ENCODE peak calls at places on chromosomes 4 and X, in eight cellular contexts. Z is neural crest cell, L is BJ, H is pancreas, X is ovary, Y is GM23338, P is GM20000, T is mucosa of descending colon. V is an unnamed sample.

GRCh38 chr4:80184791-80185756 is 12.2 kb upstream of the PRDM8 start:
- DNase-seq in H (no peak), P (peak), X (peak), Y (peak), Z (no peak), L (no peak), T (no peak), V (no peak)

GRCh38 chr4:118354913-118355312 is 2.1 kb upstream of the PRSS12 start:
- DNase-seq in Z (no peak), P (no peak), L (no peak), H (no peak), X (no peak), T (no peak), Y (no peak), V (no peak)

GRCh38 chr4:72846280-72847111 is 223.0 kb downstream of the COX18 start:
- DNase-seq in Y (peak), P (no peak), Z (peak), X (no peak), H (no peak), L (no peak), T (no peak), V (no peak)

GRCh38 chrX:154600962-154601374 is 16.0 kb downstream of the CTAG1A start:
- DNase-seq in T (no peak), Z (no peak), H (no peak), P (no peak), L (no peak), Y (no peak), X (no peak), V (no peak)

GRCh38 chr4:27711041-27711440 is 850.4 kb downstream of the STIM2 start:
- DNase-seq in T (no peak), Z (no peak), P (no peak), L (no peak), Y (no peak), X (no peak), H (no peak), V (no peak)

GRCh38 chr4:133162941-133163340 is 13.8 kb downstream of the PCDH10 start:
- DNase-seq in T (no peak), P (no peak), Z (no peak), L (no peak), X (no peak), H (no peak), Y (peak), V (no peak)

GRCh38 chr4:114005569-114006442 is 26.4 kb upstream of the ARSJ start:
- DNase-seq in L (no peak), T (no peak), Y (peak), Z (no peak), H (no peak), P (no peak), X (no peak), V (no peak)

GRCh38 chrX:154719132-154719675 is 31.7 kb downstream of the GAB3 start:
- DNase-seq in L (no peak), Z (no peak), H (no peak), Y (no peak), P (no peak), X (no peak), T (no peak), V (peak)

GRCh38 chr4:158895797-158896442 is 127.1 kb downstream of the FNIP2 start:
- DNase-seq in T (peak), L (no peak), Y (peak), Z (no peak), H (no peak), P (no peak), X (no peak), V (no peak)

GRCh38 chr4:68132342-68132741 is 2.7 kb upstream of the TMPRSS11F start:
- DNase-seq in H (no peak), P (no peak), Z (no peak), Y (peak), T (no peak), L (no peak), X (no peak), V (no peak)

GRCh38 chr4:7773401-7774187 is 166.1 kb downstream of the AFAP1 start:
- DNase-seq in L (no peak), X (no peak), Z (no peak), Y (no peak), H (no peak), P (no peak), T (peak), V (no peak)

GRCh38 chrX:40012800-40013682 is 84.7 kb downstream of the BCOR start:
- DNase-seq in T (peak), H (peak), P (peak), Y (peak), L (no peak), X (peak), Z (no peak), V (peak)

GRCh38 chrX:40389555-40389954 is 191.2 kb upstream of the ATP6AP2 start:
- DNase-seq in H (no peak), Y (no peak), T (no peak), X (no peak), L (no peak), P (no peak), Z (no peak), V (no peak)

GRCh38 chr4:7196283-7196651 is 3.9 kb downstream of the SORCS2 start:
- DNase-seq in P (no peak), H (no peak), Y (no peak), Z (no peak), L (no peak), X (no peak), T (no peak), V (no peak)

GRCh38 chr4:57190651-57191481 is 80.7 kb upstream of the IGFBP7 start:
- DNase-seq in Z (peak), L (no peak), T (peak), P (peak), H (peak), Y (peak), X (no peak), V (peak)

GRCh38 chr4:107991945-107992625 is 2.4 kb downstream of the HADH start:
- DNase-seq in X (no peak), P (peak), Y (no peak), L (no peak), H (no peak), T (no peak), Z (no peak), V (no peak)

GRCh38 chrX:15146515-15146914 is 123.4 kb downstream of the ASB9 start:
- DNase-seq in T (peak), Z (peak), X (no peak), H (no peak), Y (peak), L (no peak), P (no peak), V (peak)
- TF ChIP-seq CTCF in T (no peak), Z (peak), X (no peak), H (peak), Y (peak), L (peak), P (no peak), V (peak)

GRCh38 chr4:61590881-61591280 is 390.8 kb downstream of the ADGRL3 start:
- DNase-seq in Z (no peak), P (no peak), H (no peak), T (no peak), L (no peak), Y (peak), X (no peak), V (no peak)
- TF ChIP-seq CTCF in Z (peak), P (no peak), H (no peak), T (no peak), L (no peak), Y (peak), X (no peak), V (no peak)

GRCh38 chr4:2451036-2451520 is 17.8 kb upstream of the RNF4 start:
- DNase-seq in P (no peak), X (no peak), Y (no peak), L (no peak), Z (no peak), T (no peak), H (no peak), V (no peak)

GRCh38 chr4:2449051-2449450 is 19.9 kb upstream of the RNF4 start:
- DNase-seq in T (no peak), L (no peak), X (no peak), Z (no peak), Y (no peak), H (no peak), P (no peak), V (no peak)

GRCh38 chr4:2449511-2450392 is 19.2 kb upstream of the RNF4 start:
- DNase-seq in Z (no peak), T (no peak), L (no peak), P (no peak), H (no peak), X (no peak), Y (no peak), V (no peak)

GRCh38 chr4:2450394-2451035 is 18.4 kb upstream of the RNF4 start:
- DNase-seq in T (no peak), L (no peak), P (no peak), Y (no peak), H (no peak), X (no peak), Z (no peak), V (no peak)

DNA sequence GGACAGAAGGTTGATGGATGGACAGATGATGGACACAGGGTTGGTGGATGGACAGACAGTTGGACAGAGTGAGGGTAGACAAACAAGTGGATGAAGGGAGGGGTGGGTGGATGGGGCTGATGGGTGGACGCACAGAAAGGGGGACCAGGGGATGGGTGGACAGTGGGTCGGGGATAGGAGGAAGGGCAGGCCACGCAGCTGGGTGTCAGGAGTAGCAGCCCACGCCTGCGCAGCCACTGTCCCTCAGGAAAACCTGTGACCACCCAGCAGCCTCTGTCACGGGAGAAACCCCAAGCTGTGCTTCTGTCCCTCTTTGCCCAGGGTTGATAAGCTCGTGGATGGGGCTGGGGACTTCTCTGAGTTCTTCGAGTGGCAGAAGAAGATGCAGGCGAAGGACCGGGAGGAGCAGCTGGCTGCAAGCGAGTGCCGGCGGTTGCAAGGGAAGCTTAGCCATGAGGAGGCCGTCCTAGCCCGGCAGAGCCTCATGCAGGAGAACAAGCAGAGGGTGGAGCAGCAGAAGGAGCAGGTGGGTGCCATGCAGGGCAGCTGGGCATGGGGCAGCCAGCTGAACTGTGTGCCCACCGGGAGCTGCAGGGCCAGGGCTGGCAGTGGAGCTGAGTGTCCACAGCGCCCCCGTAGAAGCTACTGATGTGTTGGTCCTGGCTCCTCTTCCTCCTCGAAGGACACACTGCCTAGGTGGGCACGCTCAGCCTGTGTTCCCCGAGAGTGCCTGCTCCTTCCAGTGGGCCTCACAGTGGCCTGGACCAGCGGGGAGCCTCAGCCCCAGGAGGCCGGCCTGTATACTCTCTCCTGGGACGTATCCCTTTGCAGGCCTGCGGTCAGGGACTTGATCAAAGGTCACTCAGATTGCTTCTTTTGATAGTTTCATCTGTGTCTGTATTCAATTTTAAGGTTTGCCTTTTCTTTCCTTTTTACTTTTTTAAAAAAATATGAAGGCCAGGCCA is 16.8 kb upstream of the RNF4 start:
- DNase-seq in P (no peak), L (no peak), X (no peak), Z (no peak), Y (no peak), H (no peak), T (no peak), V (no peak)
- TF ChIP-seq CTCF in P (no peak), L (no peak), X (no peak), Z (no peak), Y (no peak), H (no peak), T (no peak), V (no peak)

GRCh38 chr4:112982677-112983076 is 66.8 kb upstream of the ANK2 start:
- DNase-seq in Z (no peak), P (no peak), X (no peak), Y (no peak), T (no peak), H (no peak), L (no peak), V (no peak)
- TF ChIP-seq CTCF in Z (peak), P (no peak), X (no peak), Y (no peak), T (no peak), H (no peak), L (peak), V (no peak)

GRCh38 chr4:102036619-102037376 is 246.3 kb downstream of the BANK1 start:
- DNase-seq in L (peak), H (no peak), T (no peak), Z (no peak), X (no peak), Y (no peak), P (no peak), V (no peak)
- TF ChIP-seq CTCF in L (no peak), H (no peak), T (no peak), Z (no peak), X (no peak), Y (no peak), P (no peak), V (no peak)

DNA sequence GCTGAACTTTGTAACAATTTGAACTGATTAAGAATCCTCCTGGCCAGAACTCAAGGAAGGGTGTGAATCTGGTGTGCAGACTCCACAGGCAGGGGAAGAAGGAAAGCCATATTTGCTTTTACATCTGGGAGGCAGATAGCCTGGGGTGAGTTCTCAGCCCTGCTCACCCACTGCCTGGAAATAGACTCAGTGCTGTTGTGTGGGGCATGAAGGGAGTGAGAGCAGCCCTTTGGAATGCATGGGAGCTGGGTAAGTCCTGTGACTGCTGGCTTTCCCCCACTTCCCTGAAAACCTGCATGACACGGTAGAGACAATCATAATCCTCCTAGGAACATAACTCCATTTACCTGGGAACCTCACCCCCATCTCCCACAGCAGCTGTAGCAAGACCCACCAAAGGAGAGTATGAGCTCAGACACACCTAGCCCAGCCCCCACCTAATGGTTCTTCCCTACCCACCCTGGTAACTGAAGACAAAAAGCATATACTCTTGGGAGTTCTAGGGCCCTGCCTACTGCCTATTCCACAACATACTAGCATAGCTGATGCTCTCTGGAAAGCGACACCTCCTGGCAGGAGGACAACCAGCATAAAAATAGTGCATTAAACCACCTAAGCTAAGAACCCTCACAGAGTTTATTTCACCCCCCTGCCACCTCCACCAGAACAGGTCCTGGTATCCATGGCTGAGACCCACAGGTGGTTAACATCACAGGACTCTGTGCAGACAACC is 59.3 kb upstream of the UBQLN2 start:
- DNase-seq in Z (no peak), T (no peak), H (no peak), L (no peak), Y (peak), X (no peak), P (no peak), V (no peak)
- TF ChIP-seq CTCF in Z (no peak), T (no peak), H (no peak), L (no peak), Y (peak), X (no peak), P (no peak), V (no peak)

GRCh38 chr4:90027565-90027964 is 99.6 kb upstream of the CCSER1 start:
- DNase-seq in P (peak), X (no peak), L (no peak), T (no peak), Y (no peak), Z (no peak), H (no peak), V (no peak)

GRCh38 chr4:90030202-90030601 is 97.0 kb upstream of the CCSER1 start:
- DNase-seq in H (no peak), T (no peak), X (no peak), Z (no peak), Y (no peak), P (no peak), L (no peak), V (no peak)

GRCh38 chr4:90028460-90028859 is 98.7 kb upstream of the CCSER1 start:
- DNase-seq in T (no peak), Z (no peak), P (no peak), Y (no peak), H (no peak), X (no peak), L (no peak), V (no peak)

GRCh38 chr4:90025248-90025647 is 101.9 kb upstream of the CCSER1 start:
- DNase-seq in H (no peak), P (peak), Y (peak), Z (no peak), L (no peak), T (no peak), X (no peak), V (no peak)

DNA sequence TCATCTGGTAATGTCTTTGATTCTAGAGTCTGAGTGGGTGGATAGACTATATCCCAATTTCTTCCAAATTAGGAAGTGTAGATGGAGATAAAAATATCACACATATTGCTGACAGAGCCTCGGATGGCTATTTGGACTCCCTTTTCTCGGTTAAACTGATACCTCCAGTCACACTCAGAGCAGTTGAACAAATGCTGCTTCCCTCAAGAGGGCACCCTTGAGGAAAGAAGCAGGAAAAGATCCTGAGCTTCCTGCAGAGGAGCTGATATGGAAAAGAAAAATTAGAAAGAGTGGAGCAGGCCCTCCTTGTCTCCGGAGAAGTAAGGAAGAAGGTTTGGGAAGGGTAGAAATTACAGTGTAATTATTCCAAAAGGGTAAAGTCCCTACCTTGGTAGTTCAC is 96.2 kb upstream of the CCSER1 start:
- DNase-seq in Y (peak), Z (no peak), H (no peak), P (no peak), T (no peak), L (no peak), X (no peak), V (no peak)
- TF ChIP-seq CTCF in Y (peak), Z (peak), H (no peak), P (no peak), T (no peak), L (no peak), X (no peak), V (no peak)

GRCh38 chrX:51395474-51395806 is 62.8 kb downstream of the NUDT10 start:
- DNase-seq in H (peak), L (no peak), T (no peak), Z (no peak), P (no peak), Y (no peak), X (no peak), V (no peak)

GRCh38 chrX:51395807-51396728 is 63.4 kb downstream of the NUDT10 start:
- DNase-seq in T (no peak), P (no peak), Z (no peak), X (peak), Y (peak), H (peak), L (no peak), V (peak)
- TF ChIP-seq CTCF in T (no peak), P (no peak), Z (peak), X (peak), Y (peak), H (no peak), L (no peak), V (peak)

V was measured in activated CD8-positive, alpha-beta T cell treated with anti-CD3 and anti-CD28 coated beads for 36 hours.